ENCODE peak calls at places on chromosomes 2 and 18, in four cellular contexts. K is endothelial cell of umbilical vein, F is tibial artery, B is upper lobe of right lung. N is an unnamed sample.

GRCh38 chr2:174535083-174535482 is 48.3 kb upstream of the GPR155 start:
- DNase-seq in F (no peak), B (no peak), K (no peak), N (no peak)

GRCh38 chr2:149438260-149438960 is 108.0 kb downstream of the LYPD6 start:
- DNase-seq in F (no peak), B (no peak), K (no peak), N (no peak)

GRCh38 chr2:150789376-150789905 is 302.0 kb upstream of the RND3 start:
- DNase-seq in K (no peak), F (no peak), B (no peak), N (no peak)

GRCh38 chr2:180983468-180984388 is 3.3 kb downstream of the UBE2E3 start:
- DNase-seq in K (peak; percentile 79), F (no peak), B (no peak), N (no peak)

GRCh38 chr2:64173156-64174135 is 29.2 kb upstream of the PELI1 start:
- DNase-seq in F (no peak), K (no peak), B (no peak), N (no peak)

GRCh38 chr2:45380131-45380836 is 230.8 kb downstream of the SRBD1 start:
- DNase-seq in K (peak; percentile 57), F (no peak), B (no peak), N (no peak)

GRCh38 chr2:231685349-231686191 is 22.8 kb upstream of the PTMA start:
- DNase-seq in F (no peak), K (no peak), B (no peak), N (no peak)

GRCh38 chr2:240964221-240964853 is 34.1 kb upstream of the SNED1 start:
- DNase-seq in F (peak; percentile 14), K (no peak), B (peak; percentile 62), N (peak; percentile 40)

GRCh38 chr2:125853626-125854025 is 802.3 kb upstream of the GYPC start:
- DNase-seq in K (no peak), F (no peak), B (no peak), N (no peak)

GRCh38 chr18:44859751-44860458 is 179.2 kb downstream of the SETBP1 start:
- DNase-seq in B (no peak), K (no peak), F (no peak), N (no peak)

GRCh38 chr2:229920011-229920781 is 1.6 kb downstream of the TRIP12 start:
- DNase-seq in B (no peak), F (no peak), K (peak; percentile 58), N (no peak)

GRCh38 chr18:74596959-74597661 is 560 bp upstream of the ZNF407 start:
- DNase-seq in F (peak; percentile 59), B (peak; percentile 87), K (peak; percentile 78), N (peak; percentile 91)

GRCh38 chr2:107020386-107020785 is 134.4 kb upstream of the ST6GAL2 start:
- DNase-seq in K (no peak), F (no peak), B (no peak), N (no peak)

GRCh38 chr2:85998071-85998991 is 107.4 kb downstream of the POLR1A start:
- DNase-seq in B (peak; percentile 48), K (no peak), F (peak; percentile 64), N (peak; percentile 76)

GRCh38 chr2:151816858-151817257 is 11.4 kb downstream of the ARL5A start:
- DNase-seq in F (no peak), B (no peak), K (no peak), N (no peak)

GRCh38 chr18:24259869-24260662 is 121.2 kb downstream of the CABYR start:
- DNase-seq in K (no peak), B (no peak), F (no peak), N (no peak)

GRCh38 chr2:10876394-10876793 is 35.3 kb upstream of the KCNF1 start:
- DNase-seq in K (peak; percentile 6), B (no peak), F (no peak), N (no peak)

GRCh38 chr2:44016282-44016681 is 20.5 kb upstream of the LRPPRC start:
- DNase-seq in K (peak; percentile 48), F (no peak), B (no peak), N (peak; percentile 62)

GRCh38 chr18:34643982-34644381 is 66.1 kb upstream of the DTNA start:
- DNase-seq in B (no peak), K (peak; percentile 31), F (no peak), N (no peak)

GRCh38 chr2:187483537-187483936 is 35.5 kb upstream of the CALCRL start:
- DNase-seq in K (no peak), F (no peak), B (no peak), N (no peak)

GRCh38 chr2:2033691-2034090 is 289.4 kb upstream of the PXDN start:
- DNase-seq in F (no peak), K (no peak), B (no peak), N (no peak)

GRCh38 chr2:169999041-169999440 is 171.8 kb downstream of the UBR3 start:
- DNase-seq in K (no peak), F (no peak), B (no peak), N (no peak)

GRCh38 chr2:47888581-47889280 is 17.6 kb downstream of the FBXO11 start:
- DNase-seq in K (no peak), F (no peak), B (no peak), N (no peak)

GRCh38 chr2:171042253-171042969 is 113.4 kb downstream of the GORASP2 start:
- DNase-seq in F (no peak), B (no peak), K (peak; percentile 26), N (no peak)

GRCh38 chr2:45013229-45014015 is 4.2 kb upstream of the SIX2 start:
- DNase-seq in F (no peak), K (no peak), B (no peak), N (peak; percentile 81)

GRCh38 chr2:208793434-208793833 is 386.8 kb downstream of the PTH2R start:
- DNase-seq in K (no peak), F (no peak), B (no peak), N (no peak)

GRCh38 chr2:98037666-98038339 is 42.1 kb upstream of the TMEM131 start:
- DNase-seq in K (no peak), B (no peak), F (no peak), N (no peak)

GRCh38 chr2:26623541-26624497 is 17.3 kb downstream of the CIB4 start:
- DNase-seq in F (no peak), K (no peak), B (peak; percentile 30), N (peak; percentile 78)

GRCh38 chr2:109375656-109376055 is 238.1 kb downstream of the SEPTIN10 start:
- DNase-seq in F (no peak), K (no peak), B (peak; percentile 38), N (peak; percentile 47)

DNA sequence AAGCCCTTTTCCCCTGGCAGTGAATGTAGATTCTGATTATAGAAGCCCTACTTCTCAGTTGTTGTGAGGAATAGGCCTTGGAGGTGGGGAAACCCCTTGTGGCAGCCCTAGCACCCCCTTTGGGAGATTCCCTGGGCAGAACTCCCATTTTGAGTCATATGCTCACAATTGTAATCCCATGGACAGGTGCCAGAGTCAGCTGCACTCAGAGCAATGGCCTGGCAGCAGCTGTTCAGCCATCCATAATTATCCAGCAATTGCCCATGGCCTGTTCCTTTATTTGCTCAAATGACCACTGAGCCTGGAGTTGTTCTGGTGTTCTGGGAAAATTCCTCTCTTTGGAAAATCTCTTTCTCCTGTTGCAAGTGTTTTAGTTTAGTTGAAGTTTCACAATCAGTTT is 71.7 kb downstream of the PTRHD1 start:
- DNase-seq in F (peak; percentile 81), K (peak; percentile 83), B (no peak), N (peak; percentile 76)
- H3K27ac ChIP-seq in F (peak overlapping the region; percentile 57), K (no peak overlapping the region), B (no peak overlapping the region), N (no peak overlapping the region)

DNA sequence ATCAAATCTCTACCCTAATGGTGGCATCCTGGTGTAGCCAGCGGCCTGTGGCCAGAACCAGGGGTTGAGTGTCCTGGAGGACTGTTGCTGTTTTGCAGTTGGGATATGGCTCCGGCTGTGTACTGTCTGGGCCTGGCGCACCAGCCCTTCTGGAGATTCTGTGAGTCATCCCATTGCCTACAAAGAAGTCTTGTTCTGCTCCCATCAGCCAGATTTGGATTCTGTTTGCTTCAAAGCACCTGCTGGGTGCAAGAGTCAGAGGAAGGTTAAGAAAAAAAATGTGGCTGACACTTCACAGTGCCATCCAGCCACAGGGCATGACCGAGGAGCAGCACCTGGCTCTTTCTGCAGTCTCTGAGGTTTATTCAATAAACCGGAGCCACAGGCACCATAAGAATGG is 41.0 kb upstream of the ASAP2 start:
- DNase-seq in B (no peak), K (no peak), F (no peak), N (no peak)
- H3K27ac ChIP-seq in B (no peak overlapping the region), K (no peak overlapping the region), F (peak overlapping the region; percentile 77), N (no peak overlapping the region)

GRCh38 chr2:216215991-216216390 is 106.8 kb downstream of the XRCC5 start:
- DNase-seq in B (no peak), K (no peak), F (no peak), N (no peak)
- H3K27ac ChIP-seq in B (no peak overlapping the region), K (no peak overlapping the region), F (no peak overlapping the region), N (no peak overlapping the region)

GRCh38 chr2:74569686-74570085 is 15.2 kb downstream of the DOK1 start:
- DNase-seq in K (no peak), B (no peak), F (no peak), N (no peak)

GRCh38 chr2:74564222-74564621 is 9.7 kb downstream of the DOK1 start:
- DNase-seq in B (no peak), F (no peak), K (no peak), N (no peak)

GRCh38 chr2:74571058-74571457 is 16.5 kb downstream of the DOK1 start:
- DNase-seq in B (no peak), K (no peak), F (no peak), N (no peak)

GRCh38 chr2:74566423-74567085 is 12.0 kb downstream of the DOK1 start:
- DNase-seq in K (no peak), B (no peak), F (no peak), N (no peak)

DNA sequence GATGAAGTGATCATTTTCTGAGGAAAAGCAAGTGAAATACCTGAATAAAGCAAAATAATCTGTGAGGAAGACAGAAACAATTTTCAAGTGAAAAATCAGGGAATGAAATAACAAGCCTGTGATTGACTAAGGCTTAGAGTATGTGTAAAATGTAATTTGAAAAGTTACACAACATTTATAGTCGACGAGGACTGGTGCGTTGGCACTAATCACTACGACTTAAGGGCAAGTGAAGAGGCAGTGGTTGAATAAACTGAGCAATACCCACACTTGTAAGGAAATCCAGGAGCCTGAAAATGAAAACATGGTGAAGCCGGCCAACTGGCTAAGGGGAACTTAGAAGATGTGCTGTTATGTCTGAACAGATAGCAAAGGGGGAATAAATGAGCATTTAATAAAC is 13.3 kb downstream of the DOK1 start:
- DNase-seq in B (no peak), K (no peak), F (no peak), N (no peak)
- H3K27ac ChIP-seq in B (no peak overlapping the region), K (no peak overlapping the region), F (peak overlapping the region; percentile 36), N (no peak overlapping the region)

DNA sequence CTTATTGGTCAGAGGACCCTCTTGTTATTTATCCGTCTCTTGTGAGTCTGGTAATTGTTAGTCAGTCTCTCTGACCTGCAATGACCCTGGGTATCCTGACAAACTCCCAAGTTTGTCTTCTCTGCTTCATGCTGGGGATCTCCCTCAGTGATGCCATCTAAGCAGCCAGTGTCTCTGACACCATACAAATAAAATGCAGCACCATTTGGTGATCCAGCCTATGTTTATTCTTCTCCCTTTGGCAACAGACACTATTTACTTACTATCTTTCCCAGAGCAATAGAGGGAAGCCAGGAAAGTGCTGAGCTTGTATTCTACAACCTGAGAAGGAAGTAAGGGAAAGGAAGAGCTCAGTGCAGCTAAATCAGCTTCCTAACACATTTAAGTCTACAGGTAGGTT is 15.9 kb downstream of the SERPINE2 start:
- DNase-seq in F (no peak), K (no peak), B (no peak), N (no peak)
- H3K27ac ChIP-seq in F (no peak overlapping the region), K (no peak overlapping the region), B (no peak overlapping the region), N (no peak overlapping the region)

N was measured in aorta.